ENCODE peak calls at places on chromosomes 4 and X, in four cellular contexts. Q, T, H and X are unnamed samples.

GRCh38 chrX:16827225-16827624 is 41.0 kb downstream of the TXLNG start:
- DNase-seq in Q (no peak), T (no peak), H (no peak), X (no peak)

GRCh38 chrX:40094041-40094899 is 3.5 kb downstream of the BCOR start:
- DNase-seq in Q (peak; percentile 40), T (no peak), H (no peak), X (peak; percentile 21)

GRCh38 chr4:147056951-147057630 is 111.4 kb upstream of the TTC29 start:
- DNase-seq in Q (no peak), T (no peak), H (no peak), X (no peak)

GRCh38 chr4:81314897-81315470 is 100.0 kb upstream of the PRKG2 start:
- DNase-seq in Q (no peak), T (no peak), H (no peak), X (no peak)

GRCh38 chr4:39451423-39452023 is 7.2 kb downstream of the RPL9 start:
- DNase-seq in Q (no peak), T (no peak), H (no peak), X (no peak)

GRCh38 chr4:1653776-1654175 is 30.3 kb downstream of the FAM53A start:
- DNase-seq in Q (no peak), T (no peak), H (no peak), X (no peak)

GRCh38 chr4:77036206-77036605 is 39.6 kb downstream of the CCNI start:
- DNase-seq in Q (no peak), T (no peak), H (no peak), X (no peak)

GRCh38 chr4:122747883-122748282 is 15.4 kb downstream of the BBS12 start:
- DNase-seq in Q (no peak), T (no peak), H (no peak), X (no peak)

GRCh38 chrX:122945328-122945727 is 238.8 kb upstream of the GRIA3 start:
- DNase-seq in Q (no peak), T (no peak), H (no peak), X (no peak)

GRCh38 chr4:189162888-189163287 is 777.8 kb upstream of the FRG1 start:
- DNase-seq in Q (no peak), T (no peak), H (no peak), X (no peak)

GRCh38 chrX:151505796-151506195 is 57.7 kb upstream of the PASD1 start:
- DNase-seq in Q (no peak), T (no peak), H (no peak), X (peak; percentile 14)

GRCh38 chrX:15404712-15405111 is 20.5 kb upstream of the VEGFD start:
- DNase-seq in Q (no peak), T (peak; percentile 44), H (no peak), X (no peak)

GRCh38 chr4:128285085-128286023 is 2.3 kb downstream of the PGRMC2 start:
- DNase-seq in Q (peak; percentile 19), T (no peak), H (no peak), X (no peak)

GRCh38 chr4:73990988-73991883 is 3.2 kb upstream of the PPBP start:
- DNase-seq in Q (no peak), T (no peak), H (no peak), X (no peak)

GRCh38 chr4:185424905-185425599 is 712 bp downstream of the UFSP2 start:
- DNase-seq in Q (no peak), T (no peak), H (no peak), X (no peak)

GRCh38 chrX:99394450-99394849 is 1015.6 kb downstream of the PCDH19 start:
- DNase-seq in Q (no peak), T (no peak), H (no peak), X (no peak)

GRCh38 chr4:8090312-8090711 is 68.3 kb downstream of the ABLIM2 start:
- DNase-seq in Q (no peak), T (no peak), H (peak; percentile 17), X (no peak)

GRCh38 chrX:71058116-71058515 is 10.0 kb downstream of the SNX12 start:
- DNase-seq in Q (no peak), T (no peak), H (no peak), X (no peak)

GRCh38 chrX:113651306-113651705 is 810.7 kb upstream of the AMOT start:
- DNase-seq in Q (no peak), T (no peak), H (no peak), X (no peak)

GRCh38 chrX:71365876-71366673 is at the start of gene TAF1:
- DNase-seq in Q (peak; percentile 94), T (peak; percentile 93), H (peak; percentile 96), X (peak; percentile 91)

GRCh38 chrX:99383786-99384185 is 1026.3 kb downstream of the PCDH19 start:
- DNase-seq in Q (no peak), T (no peak), H (peak; percentile 58), X (no peak)

GRCh38 chrX:120790118-120790517 is 85.5 kb downstream of the CT47B1 start:
- DNase-seq in Q (peak; percentile 69), T (no peak), H (no peak), X (peak; percentile 16)

GRCh38 chr4:176188654-176189053 is 6.7 kb downstream of the SPATA4 start:
- DNase-seq in Q (no peak), T (no peak), H (no peak), X (no peak)

GRCh38 chr4:168917150-168917779 is 92.8 kb downstream of the CBR4 start:
- DNase-seq in Q (no peak), T (no peak), H (no peak), X (no peak)

DNA sequence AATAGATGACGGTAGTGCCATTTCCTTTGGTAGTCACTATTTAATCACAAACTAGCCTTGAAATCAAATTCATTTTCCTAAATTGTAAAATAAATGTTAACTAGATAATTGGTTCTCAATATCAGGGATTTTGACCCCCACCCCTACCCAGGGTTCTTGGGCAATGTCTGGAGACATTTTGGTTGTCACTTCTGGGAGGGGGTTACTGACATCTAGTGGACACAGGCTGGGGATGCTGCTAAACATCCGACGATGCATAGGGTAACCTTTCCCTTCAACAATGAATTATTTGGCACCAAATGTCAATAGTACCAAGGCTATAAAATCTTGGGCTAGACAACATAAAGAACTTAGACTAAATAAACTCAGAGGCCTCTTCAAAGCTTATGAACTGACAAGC is 285.8 kb upstream of the TRPC5 start:
- DNase-seq in Q (no peak), T (no peak), H (no peak), X (no peak)
- TF ChIP-seq CTCF in Q (no peak), T (no peak), H (peak; percentile 39), X (no peak)

GRCh38 chrX:78321809-78322208 is 5.6 kb downstream of the CYSLTR1 start:
- DNase-seq in Q (peak; percentile 14), T (no peak), H (no peak), X (no peak)
- TF ChIP-seq CTCF in Q (no peak), T (no peak), H (no peak), X (no peak)

GRCh38 chr4:99729186-99729585 is 71.6 kb upstream of the C4orf54 start:
- DNase-seq in Q (no peak), T (no peak), H (no peak), X (no peak)

GRCh38 chr4:99720206-99720605 is 62.6 kb upstream of the C4orf54 start:
- DNase-seq in Q (no peak), T (no peak), H (no peak), X (no peak)

GRCh38 chr4:99722006-99722405 is 64.4 kb upstream of the C4orf54 start:
- DNase-seq in Q (no peak), T (no peak), H (no peak), X (no peak)

GRCh38 chr4:99722662-99723061 is 65.0 kb upstream of the C4orf54 start:
- DNase-seq in Q (peak; percentile 16), T (no peak), H (no peak), X (no peak)

GRCh38 chr4:99723555-99724450 is 66.2 kb upstream of the C4orf54 start:
- DNase-seq in Q (peak; percentile 90), T (peak; percentile 42), H (no peak), X (peak; percentile 31)
- TF ChIP-seq CTCF in Q (no peak), T (no peak), H (peak; percentile 54), X (no peak)

GRCh38 chr4:135371137-135371536 is 1169.5 kb upstream of the PABPC4L start:
- DNase-seq in Q (peak; percentile 23), T (no peak), H (no peak), X (no peak)
- TF ChIP-seq CTCF in Q (peak; percentile 11), T (no peak), H (peak; percentile 37), X (no peak)